ENCODE peak calls at places on chromosomes 5 and 9, in nine cellular contexts. One of them, this sample, is unnamed.

GRCh38 chr9:87076825-87077224 is 129.5 kb upstream of the GAS1 start:
- DNase-seq in endodermal cell: no peak
- DNase-seq in HEK293T: no peak
- DNase-seq in testis: no peak
- DNase-seq in activated CD8-positive, alpha-beta memory T cell treated with anti-CD3 and anti-CD28 coated beads, Interleukin-2, amount 50 U/mL, for 48 hours: no peak
- DNase-seq in renal cortical epithelial cell: peak; percentile 31
- DNase-seq in neuronal stem cell: no peak
- DNase-seq in stimulated activated CD4-positive, alpha-beta T cell treated with anti-CD3 and anti-CD28 coated beads, Interleukin-12 subunit alpha, Interleukin-12 subunit beta, amount 100 ng/mL, for 48 hours: no peak
- DNase-seq in KBM-7: no peak
- DNase-seq in this sample: peak; percentile 22

GRCh38 chr9:129406278-129407225 is 214.3 kb downstream of the C9orf50 start:
- DNase-seq in renal cortical epithelial cell: peak; percentile 64
- DNase-seq in activated CD8-positive, alpha-beta memory T cell treated with anti-CD3 and anti-CD28 coated beads, Interleukin-2, amount 50 U/mL, for 48 hours: no peak
- DNase-seq in KBM-7: peak; percentile 92
- DNase-seq in testis: no peak
- DNase-seq in neuronal stem cell: no peak
- DNase-seq in stimulated activated CD4-positive, alpha-beta T cell treated with anti-CD3 and anti-CD28 coated beads, Interleukin-12 subunit alpha, Interleukin-12 subunit beta, amount 100 ng/mL, for 48 hours: no peak
- DNase-seq in HEK293T: no peak
- DNase-seq in endodermal cell: no peak
- DNase-seq in this sample: peak; percentile 25

GRCh38 chr9:7094052-7094451 is 336.3 kb downstream of the KDM4C start:
- DNase-seq in testis: peak; percentile 37
- DNase-seq in neuronal stem cell: peak; percentile 3
- DNase-seq in KBM-7: no peak
- DNase-seq in renal cortical epithelial cell: peak; percentile 32
- DNase-seq in stimulated activated CD4-positive, alpha-beta T cell treated with anti-CD3 and anti-CD28 coated beads, Interleukin-12 subunit alpha, Interleukin-12 subunit beta, amount 100 ng/mL, for 48 hours: no peak
- DNase-seq in HEK293T: peak; percentile 10
- DNase-seq in endodermal cell: peak; percentile 71
- DNase-seq in activated CD8-positive, alpha-beta memory T cell treated with anti-CD3 and anti-CD28 coated beads, Interleukin-2, amount 50 U/mL, for 48 hours: no peak
- DNase-seq in this sample: peak; percentile 31

GRCh38 chr9:121133104-121133816 is 58.5 kb downstream of the CNTRL start:
- DNase-seq in activated CD8-positive, alpha-beta memory T cell treated with anti-CD3 and anti-CD28 coated beads, Interleukin-2, amount 50 U/mL, for 48 hours: peak; percentile 64
- DNase-seq in KBM-7: no peak
- DNase-seq in HEK293T: no peak
- DNase-seq in endodermal cell: peak; percentile 84
- DNase-seq in neuronal stem cell: no peak
- DNase-seq in stimulated activated CD4-positive, alpha-beta T cell treated with anti-CD3 and anti-CD28 coated beads, Interleukin-12 subunit alpha, Interleukin-12 subunit beta, amount 100 ng/mL, for 48 hours: peak; percentile 26
- DNase-seq in renal cortical epithelial cell: no peak
- DNase-seq in testis: no peak
- DNase-seq in this sample: peak; percentile 78

GRCh38 chr5:431001-431710 is 11.8 kb upstream of the EXOC3 start:
- DNase-seq in testis: peak; percentile 44
- DNase-seq in renal cortical epithelial cell: no peak
- DNase-seq in KBM-7: peak; percentile 45
- DNase-seq in stimulated activated CD4-positive, alpha-beta T cell treated with anti-CD3 and anti-CD28 coated beads, Interleukin-12 subunit alpha, Interleukin-12 subunit beta, amount 100 ng/mL, for 48 hours: peak; percentile 41
- DNase-seq in activated CD8-positive, alpha-beta memory T cell treated with anti-CD3 and anti-CD28 coated beads, Interleukin-2, amount 50 U/mL, for 48 hours: peak; percentile 77
- DNase-seq in HEK293T: peak; percentile 81
- DNase-seq in neuronal stem cell: peak; percentile 45
- DNase-seq in endodermal cell: peak; percentile 93
- DNase-seq in this sample: no peak

GRCh38 chr5:150070821-150071220 is 15.5 kb downstream of the CSF1R start:
- DNase-seq in activated CD8-positive, alpha-beta memory T cell treated with anti-CD3 and anti-CD28 coated beads, Interleukin-2, amount 50 U/mL, for 48 hours: peak; percentile 32
- DNase-seq in HEK293T: no peak
- DNase-seq in neuronal stem cell: no peak
- DNase-seq in testis: no peak
- DNase-seq in renal cortical epithelial cell: no peak
- DNase-seq in endodermal cell: peak; percentile 26
- DNase-seq in stimulated activated CD4-positive, alpha-beta T cell treated with anti-CD3 and anti-CD28 coated beads, Interleukin-12 subunit alpha, Interleukin-12 subunit beta, amount 100 ng/mL, for 48 hours: no peak
- DNase-seq in KBM-7: no peak
- DNase-seq in this sample: no peak

GRCh38 chr5:142222235-142222880 is 102.5 kb downstream of the SPRY4 start:
- DNase-seq in endodermal cell: peak; percentile 66
- DNase-seq in renal cortical epithelial cell: peak; percentile 38
- DNase-seq in activated CD8-positive, alpha-beta memory T cell treated with anti-CD3 and anti-CD28 coated beads, Interleukin-2, amount 50 U/mL, for 48 hours: no peak
- DNase-seq in KBM-7: no peak
- DNase-seq in testis: no peak
- DNase-seq in stimulated activated CD4-positive, alpha-beta T cell treated with anti-CD3 and anti-CD28 coated beads, Interleukin-12 subunit alpha, Interleukin-12 subunit beta, amount 100 ng/mL, for 48 hours: no peak
- DNase-seq in neuronal stem cell: no peak
- DNase-seq in HEK293T: no peak
- DNase-seq in this sample: no peak

GRCh38 chr9:126125577-126125976 is 201.1 kb upstream of the MVB12B start:
- DNase-seq in renal cortical epithelial cell: no peak
- DNase-seq in stimulated activated CD4-positive, alpha-beta T cell treated with anti-CD3 and anti-CD28 coated beads, Interleukin-12 subunit alpha, Interleukin-12 subunit beta, amount 100 ng/mL, for 48 hours: no peak
- DNase-seq in KBM-7: no peak
- DNase-seq in activated CD8-positive, alpha-beta memory T cell treated with anti-CD3 and anti-CD28 coated beads, Interleukin-2, amount 50 U/mL, for 48 hours: no peak
- DNase-seq in endodermal cell: peak; percentile 21
- DNase-seq in testis: peak; percentile 20
- DNase-seq in HEK293T: no peak
- DNase-seq in neuronal stem cell: no peak
- DNase-seq in this sample: no peak

GRCh38 chr9:76415154-76415553 is 20.9 kb upstream of the RFK start:
- DNase-seq in stimulated activated CD4-positive, alpha-beta T cell treated with anti-CD3 and anti-CD28 coated beads, Interleukin-12 subunit alpha, Interleukin-12 subunit beta, amount 100 ng/mL, for 48 hours: no peak
- DNase-seq in neuronal stem cell: no peak
- DNase-seq in KBM-7: no peak
- DNase-seq in renal cortical epithelial cell: peak; percentile 53
- DNase-seq in HEK293T: no peak
- DNase-seq in activated CD8-positive, alpha-beta memory T cell treated with anti-CD3 and anti-CD28 coated beads, Interleukin-2, amount 50 U/mL, for 48 hours: no peak
- DNase-seq in endodermal cell: no peak
- DNase-seq in testis: no peak
- DNase-seq in this sample: peak; percentile 43

GRCh38 chr5:126172812-126173211 is 250.4 kb upstream of the GRAMD2B start:
- DNase-seq in stimulated activated CD4-positive, alpha-beta T cell treated with anti-CD3 and anti-CD28 coated beads, Interleukin-12 subunit alpha, Interleukin-12 subunit beta, amount 100 ng/mL, for 48 hours: no peak
- DNase-seq in HEK293T: no peak
- DNase-seq in neuronal stem cell: no peak
- DNase-seq in activated CD8-positive, alpha-beta memory T cell treated with anti-CD3 and anti-CD28 coated beads, Interleukin-2, amount 50 U/mL, for 48 hours: no peak
- DNase-seq in KBM-7: no peak
- DNase-seq in endodermal cell: no peak
- DNase-seq in testis: no peak
- DNase-seq in renal cortical epithelial cell: no peak
- DNase-seq in this sample: no peak

GRCh38 chr5:87836696-87837095 is 424.0 kb upstream of the CCNH start:
- DNase-seq in neuronal stem cell: no peak
- DNase-seq in activated CD8-positive, alpha-beta memory T cell treated with anti-CD3 and anti-CD28 coated beads, Interleukin-2, amount 50 U/mL, for 48 hours: no peak
- DNase-seq in HEK293T: no peak
- DNase-seq in testis: no peak
- DNase-seq in endodermal cell: no peak
- DNase-seq in renal cortical epithelial cell: no peak
- DNase-seq in KBM-7: no peak
- DNase-seq in stimulated activated CD4-positive, alpha-beta T cell treated with anti-CD3 and anti-CD28 coated beads, Interleukin-12 subunit alpha, Interleukin-12 subunit beta, amount 100 ng/mL, for 48 hours: no peak
- DNase-seq in this sample: no peak

GRCh38 chr5:176869501-176870109 is 29.5 kb downstream of the HK3 start:
- DNase-seq in renal cortical epithelial cell: no peak
- DNase-seq in testis: no peak
- DNase-seq in activated CD8-positive, alpha-beta memory T cell treated with anti-CD3 and anti-CD28 coated beads, Interleukin-2, amount 50 U/mL, for 48 hours: no peak
- DNase-seq in endodermal cell: no peak
- DNase-seq in neuronal stem cell: no peak
- DNase-seq in KBM-7: no peak
- DNase-seq in stimulated activated CD4-positive, alpha-beta T cell treated with anti-CD3 and anti-CD28 coated beads, Interleukin-12 subunit alpha, Interleukin-12 subunit beta, amount 100 ng/mL, for 48 hours: no peak
- DNase-seq in HEK293T: no peak
- DNase-seq in this sample: no peak

GRCh38 chr9:115591584-115591984 is 473.6 kb upstream of the TNC start:
- DNase-seq in stimulated activated CD4-positive, alpha-beta T cell treated with anti-CD3 and anti-CD28 coated beads, Interleukin-12 subunit alpha, Interleukin-12 subunit beta, amount 100 ng/mL, for 48 hours: no peak
- DNase-seq in neuronal stem cell: peak; percentile 69
- DNase-seq in HEK293T: peak; percentile 69
- DNase-seq in endodermal cell: peak; percentile 82
- DNase-seq in testis: peak; percentile 55
- DNase-seq in renal cortical epithelial cell: peak; percentile 99
- DNase-seq in KBM-7: peak; percentile 86
- DNase-seq in activated CD8-positive, alpha-beta memory T cell treated with anti-CD3 and anti-CD28 coated beads, Interleukin-2, amount 50 U/mL, for 48 hours: no peak
- DNase-seq in this sample: peak; percentile 98

GRCh38 chr5:94422819-94423218 is 195.6 kb downstream of the KIAA0825 start:
- DNase-seq in activated CD8-positive, alpha-beta memory T cell treated with anti-CD3 and anti-CD28 coated beads, Interleukin-2, amount 50 U/mL, for 48 hours: no peak
- DNase-seq in renal cortical epithelial cell: peak; percentile 92
- DNase-seq in neuronal stem cell: no peak
- DNase-seq in stimulated activated CD4-positive, alpha-beta T cell treated with anti-CD3 and anti-CD28 coated beads, Interleukin-12 subunit alpha, Interleukin-12 subunit beta, amount 100 ng/mL, for 48 hours: no peak
- DNase-seq in endodermal cell: no peak
- DNase-seq in KBM-7: peak; percentile 4
- DNase-seq in testis: no peak
- DNase-seq in HEK293T: no peak
- DNase-seq in this sample: peak; percentile 96

GRCh38 chr5:129460951-129461815 is 1.1 kb downstream of the ADAMTS19 start:
- DNase-seq in endodermal cell: peak; percentile 88
- DNase-seq in renal cortical epithelial cell: peak; percentile 11
- DNase-seq in KBM-7: peak; percentile 52
- DNase-seq in activated CD8-positive, alpha-beta memory T cell treated with anti-CD3 and anti-CD28 coated beads, Interleukin-2, amount 50 U/mL, for 48 hours: peak; percentile 56
- DNase-seq in testis: peak; percentile 29
- DNase-seq in HEK293T: peak; percentile 77
- DNase-seq in neuronal stem cell: peak; percentile 49
- DNase-seq in stimulated activated CD4-positive, alpha-beta T cell treated with anti-CD3 and anti-CD28 coated beads, Interleukin-12 subunit alpha, Interleukin-12 subunit beta, amount 100 ng/mL, for 48 hours: no peak
- DNase-seq in this sample: peak; percentile 30

GRCh38 chr5:72386639-72387038 is 66.5 kb downstream of the PTCD2 start:
- DNase-seq in renal cortical epithelial cell: no peak
- DNase-seq in testis: no peak
- DNase-seq in neuronal stem cell: no peak
- DNase-seq in stimulated activated CD4-positive, alpha-beta T cell treated with anti-CD3 and anti-CD28 coated beads, Interleukin-12 subunit alpha, Interleukin-12 subunit beta, amount 100 ng/mL, for 48 hours: no peak
- DNase-seq in activated CD8-positive, alpha-beta memory T cell treated with anti-CD3 and anti-CD28 coated beads, Interleukin-2, amount 50 U/mL, for 48 hours: no peak
- DNase-seq in KBM-7: peak; percentile 43
- DNase-seq in HEK293T: no peak
- DNase-seq in endodermal cell: no peak
- DNase-seq in this sample: no peak

GRCh38 chr5:142862585-142862984 is 92.4 kb downstream of the ARHGAP26 start:
- DNase-seq in HEK293T: no peak
- DNase-seq in activated CD8-positive, alpha-beta memory T cell treated with anti-CD3 and anti-CD28 coated beads, Interleukin-2, amount 50 U/mL, for 48 hours: no peak
- DNase-seq in stimulated activated CD4-positive, alpha-beta T cell treated with anti-CD3 and anti-CD28 coated beads, Interleukin-12 subunit alpha, Interleukin-12 subunit beta, amount 100 ng/mL, for 48 hours: no peak
- DNase-seq in KBM-7: no peak
- DNase-seq in testis: no peak
- DNase-seq in endodermal cell: no peak
- DNase-seq in renal cortical epithelial cell: no peak
- DNase-seq in neuronal stem cell: no peak
- DNase-seq in this sample: no peak

GRCh38 chr5:108950276-108950675 is 202.6 kb downstream of the FER start:
- DNase-seq in stimulated activated CD4-positive, alpha-beta T cell treated with anti-CD3 and anti-CD28 coated beads, Interleukin-12 subunit alpha, Interleukin-12 subunit beta, amount 100 ng/mL, for 48 hours: no peak
- DNase-seq in renal cortical epithelial cell: no peak
- DNase-seq in HEK293T: no peak
- DNase-seq in activated CD8-positive, alpha-beta memory T cell treated with anti-CD3 and anti-CD28 coated beads, Interleukin-2, amount 50 U/mL, for 48 hours: no peak
- DNase-seq in testis: no peak
- DNase-seq in endodermal cell: no peak
- DNase-seq in KBM-7: no peak
- DNase-seq in neuronal stem cell: no peak
- DNase-seq in this sample: no peak

GRCh38 chr5:36701085-36701691 is 94.8 kb downstream of the SLC1A3 start:
- DNase-seq in KBM-7: no peak
- DNase-seq in endodermal cell: no peak
- DNase-seq in stimulated activated CD4-positive, alpha-beta T cell treated with anti-CD3 and anti-CD28 coated beads, Interleukin-12 subunit alpha, Interleukin-12 subunit beta, amount 100 ng/mL, for 48 hours: no peak
- DNase-seq in activated CD8-positive, alpha-beta memory T cell treated with anti-CD3 and anti-CD28 coated beads, Interleukin-2, amount 50 U/mL, for 48 hours: no peak
- DNase-seq in HEK293T: no peak
- DNase-seq in testis: no peak
- DNase-seq in renal cortical epithelial cell: no peak
- DNase-seq in neuronal stem cell: no peak
- DNase-seq in this sample: no peak

This sample was measured in bronchial epithelial cell.